ENCODE peak calls at places on chromosomes 1 and 21, in four cellular contexts. W, T, R and P are unnamed samples.

GRCh38 chr1:177948336-177948972 is 21.4 kb downstream of the SEC16B start:
- DNase-seq in W (peak), R (peak), T (peak), P (no peak)

GRCh38 chr1:10033359-10033845 is 644 bp downstream of the UBE4B start:
- DNase-seq in W (no peak), T (peak), R (no peak), P (peak)

GRCh38 chr1:22611530-22611947 is 24.9 kb upstream of the C1QA start:
- DNase-seq in T (peak), W (peak), R (peak), P (no peak)

GRCh38 chr1:119646521-119647227 is 1.4 kb downstream of the ZNF697 start:
- DNase-seq in T (peak), W (no peak), R (peak), P (no peak)

GRCh38 chr1:59243978-59244377 is 52.9 kb upstream of the FGGY start:
- DNase-seq in R (no peak), W (no peak), T (no peak), P (no peak)

GRCh38 chr1:109652446-109652845 is 3.5 kb upstream of the GSTM4 start:
- DNase-seq in R (no peak), T (no peak), W (no peak), P (no peak)

GRCh38 chr1:218357211-218357892 is 12.2 kb downstream of the TGFB2 start:
- DNase-seq in W (no peak), T (no peak), R (no peak), P (no peak)

GRCh38 chr1:36457691-36458090 is 6.5 kb downstream of the MRPS15 start:
- DNase-seq in T (no peak), W (no peak), R (no peak), P (no peak)

GRCh38 chr1:42807056-42807668 is 9.8 kb upstream of the ERMAP start:
- DNase-seq in T (no peak), R (no peak), W (no peak), P (no peak)

GRCh38 chr1:110215621-110216020 is 5.5 kb downstream of the KCNC4 start:
- DNase-seq in T (no peak), R (no peak), W (no peak), P (no peak)

GRCh38 chr1:47795102-47795501 is 202.1 kb downstream of the TRABD2B start:
- DNase-seq in W (no peak), R (no peak), T (no peak), P (no peak)

GRCh38 chr21:31732891-31733520 is 1.1 kb upstream of the SCAF4 start:
- DNase-seq in R (no peak), T (no peak), W (no peak), P (peak)

GRCh38 chr1:182186757-182187146 is 125.2 kb upstream of the ZNF648 start:
- DNase-seq in T (no peak), R (no peak), W (no peak), P (no peak)

GRCh38 chr21:45997495-45998275 is 16.1 kb downstream of the COL6A1 start:
- DNase-seq in T (no peak), W (peak), R (no peak), P (peak)

GRCh38 chr1:156746381-156746715 is 5.1 kb downstream of the HDGF start:
- DNase-seq in W (no peak), T (no peak), R (peak), P (no peak)

GRCh38 chr1:92923664-92924063 is 37.6 kb downstream of the DIPK1A start:
- DNase-seq in W (no peak), T (no peak), R (no peak), P (no peak)

GRCh38 chr21:45256021-45256911 is 31.4 kb downstream of the POFUT2 start:
- DNase-seq in R (no peak), W (no peak), T (no peak), P (no peak)

GRCh38 chr21:33067457-33067856 is 2.5 kb upstream of the OLIG1 start:
- DNase-seq in R (no peak), W (no peak), T (no peak), P (no peak)

GRCh38 chr1:41773144-41773571 is 145.6 kb downstream of the HIVEP3 start:
- DNase-seq in T (peak), R (no peak), W (no peak), P (no peak)

GRCh38 chr21:35281946-35282345 is 232.8 kb upstream of the RUNX1 start:
- DNase-seq in R (no peak), W (no peak), T (no peak), P (no peak)

GRCh38 chr1:178091986-178092745 is 1.7 kb upstream of the RASAL2 start:
- DNase-seq in T (peak), W (no peak), R (no peak), P (no peak)

GRCh38 chr1:209772116-209772515 is 12.2 kb downstream of the C1orf74 start:
- DNase-seq in T (no peak), R (no peak), W (no peak), P (no peak)

GRCh38 chr1:59520194-59520593 is 223.3 kb downstream of the FGGY start:
- DNase-seq in W (no peak), T (no peak), R (no peak), P (no peak)

GRCh38 chr1:39494671-39495410 is 3.4 kb downstream of the BMP8A start:
- DNase-seq in R (no peak), W (no peak), T (no peak), P (no peak)

GRCh38 chr1:54681396-54681795 is 34.3 kb upstream of the TTC4 start:
- DNase-seq in R (no peak), T (peak), W (no peak), P (no peak)

GRCh38 chr1:221706191-221706590 is 35.7 kb downstream of the DUSP10 start:
- DNase-seq in R (no peak), T (no peak), W (no peak), P (no peak)

GRCh38 chr1:157034137-157034800 is 11.3 kb downstream of the ARHGEF11 start:
- DNase-seq in R (peak), T (peak), W (no peak), P (no peak)

GRCh38 chr1:183871142-183871541 is 66.2 kb downstream of the RGL1 start:
- DNase-seq in T (peak), R (peak), W (no peak), P (no peak)

GRCh38 chr1:92965003-92965402 is 3.7 kb upstream of the DIPK1A start:
- DNase-seq in T (no peak), W (no peak), R (no peak), P (no peak)

GRCh38 chr1:108712605-108713150 is at the start of gene FNDC7:
- DNase-seq in W (no peak), R (no peak), T (no peak), P (no peak)

GRCh38 chr1:169711469-169712308 is at the start of gene SELL:
- DNase-seq in T (peak), W (peak), R (peak), P (peak)

GRCh38 chr1:17875171-17875881 is 120.2 kb downstream of the ACTL8 start:
- DNase-seq in R (no peak), W (no peak), T (peak), P (no peak)

GRCh38 chr1:89842547-89843278 is 21.9 kb downstream of the LRRC8D start:
- DNase-seq in T (peak), W (no peak), R (no peak), P (no peak)

GRCh38 chr21:45592208-45592619 is 50.0 kb upstream of the SLC19A1 start:
- DNase-seq in W (no peak), T (peak), R (no peak), P (no peak)

GRCh38 chr1:103997631-103998030 is 247.9 kb downstream of the AMY1C start:
- DNase-seq in R (no peak), T (no peak), W (no peak), P (no peak)

GRCh38 chr1:46396429-46397398 is 2.6 kb downstream of the FAAH start:
- DNase-seq in T (peak), R (no peak), W (no peak), P (no peak)

GRCh38 chr1:62515055-62515454 is 78.2 kb downstream of the USP1 start:
- DNase-seq in R (no peak), T (peak), W (no peak), P (no peak)

GRCh38 chr1:59229138-59229537 is 67.8 kb upstream of the FGGY start:
- DNase-seq in T (peak), W (no peak), R (no peak), P (no peak)

GRCh38 chr1:111234866-111235265 is 7.4 kb downstream of the CHI3L2 start:
- DNase-seq in W (no peak), R (no peak), T (peak), P (no peak)

GRCh38 chr21:35020446-35020845 is 28.7 kb downstream of the RUNX1 start:
- DNase-seq in W (no peak), R (no peak), T (no peak), P (no peak)

DNA sequence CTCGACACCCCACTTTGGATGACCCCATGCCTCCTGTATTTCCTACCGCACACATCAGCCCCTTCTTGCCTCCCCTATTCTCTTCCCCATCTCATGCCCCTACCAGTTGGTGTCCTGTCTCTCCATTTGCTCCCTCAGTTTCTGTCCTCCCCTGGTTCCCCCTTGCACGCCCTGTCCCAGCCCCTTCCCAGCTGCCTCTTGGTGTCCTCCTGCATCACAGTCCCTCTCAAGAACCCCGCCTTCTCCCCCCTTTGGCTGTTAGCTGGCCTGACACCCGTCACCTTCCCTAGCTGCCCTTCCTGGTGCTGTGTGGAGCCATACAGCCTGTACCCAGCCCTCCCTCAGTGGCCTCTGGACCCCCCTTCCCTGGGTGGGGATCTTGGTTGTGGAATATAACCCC is 41.5 kb upstream of the NFASC start:
- DNase-seq in R (no peak), W (no peak), T (no peak), P (no peak)
- H3K4me3 ChIP-seq in R (no peak), W (peak), T (no peak), P (no peak)

DNA sequence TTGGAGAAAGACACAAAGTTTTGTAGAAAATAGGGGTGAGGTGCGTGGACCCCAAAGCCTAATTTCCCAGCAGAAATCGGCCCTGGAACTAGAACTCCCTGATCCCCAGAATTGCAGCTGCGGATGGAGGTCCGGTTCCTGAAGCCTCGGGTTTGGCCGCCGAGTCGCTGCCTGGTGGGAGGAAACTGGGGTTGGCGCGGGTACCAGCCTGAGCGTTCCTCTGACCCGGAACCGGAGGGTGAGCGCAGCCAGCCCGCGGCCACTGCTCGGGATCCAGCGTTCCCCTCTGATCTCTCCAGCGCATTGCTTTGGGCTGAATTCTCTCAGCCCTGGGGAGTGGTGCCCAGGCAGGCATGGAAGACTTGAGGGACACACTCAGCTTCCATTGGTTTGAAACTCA is 1.6 kb downstream of the ST6GALNAC5 start:
- DNase-seq in R (no peak), T (no peak), W (no peak), P (no peak)
- H3K4me3 ChIP-seq in R (no peak), T (no peak), W (peak), P (no peak)

GRCh38 chr1:226642421-226642820 is 93.9 kb downstream of the STUM start:
- DNase-seq in W (no peak), T (no peak), R (no peak), P (peak)
- H3K4me3 ChIP-seq in W (no peak), T (no peak), R (no peak), P (no peak)

DNA sequence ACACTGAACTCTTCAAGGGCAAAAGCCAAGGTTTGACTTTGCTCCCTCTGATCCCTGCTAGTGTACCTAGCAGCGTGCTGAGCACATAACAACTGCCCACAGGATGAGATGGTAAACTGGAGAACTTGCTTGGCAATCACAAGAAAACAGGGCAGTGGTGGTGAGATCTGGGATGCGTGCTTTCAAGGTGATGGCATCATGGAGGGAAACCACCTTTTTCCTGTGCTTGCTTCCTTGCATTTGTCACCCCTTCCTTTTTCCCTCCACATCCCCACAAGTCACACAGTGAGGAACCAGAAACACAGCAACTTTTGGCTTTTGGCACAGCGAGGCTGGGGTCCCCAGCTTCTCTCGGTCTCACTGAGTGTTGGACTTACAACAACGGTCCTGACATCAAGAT is 31.4 kb upstream of the BECN2 start:
- DNase-seq in T (no peak), W (no peak), R (peak), P (no peak)
- H3K4me3 ChIP-seq in T (no peak), W (no peak), R (no peak), P (no peak)